ENCODE peak calls at places on chromosome 9, in ten cellular contexts. One of them, this sample, is unnamed.

GRCh38 chr9:9117866-9118265 is 1318.3 kb upstream of the DMAC1 start:
- DNase-seq in upper lobe of left lung: no peak
- DNase-seq in ovary: no peak
- DNase-seq in suprapubic skin: no peak
- DNase-seq in sigmoid colon: no peak
- DNase-seq in tibial nerve: no peak
- DNase-seq in esophagus muscularis mucosa: no peak
- DNase-seq in A549: no peak
- DNase-seq in stomach: no peak
- DNase-seq in K562: no peak
- DNase-seq in this sample: no peak

GRCh38 chr9:21465859-21466518 is 16.1 kb downstream of the IFNE start:
- DNase-seq in sigmoid colon: no peak
- DNase-seq in upper lobe of left lung: no peak
- DNase-seq in tibial nerve: no peak
- DNase-seq in K562: no peak
- DNase-seq in stomach: no peak
- DNase-seq in esophagus muscularis mucosa: no peak
- DNase-seq in suprapubic skin: no peak
- DNase-seq in A549: peak
- DNase-seq in ovary: no peak
- DNase-seq in this sample: no peak

GRCh38 chr9:106528158-106528557 is 334.8 kb upstream of the ZNF462 start:
- DNase-seq in stomach: no peak
- DNase-seq in upper lobe of left lung: no peak
- DNase-seq in esophagus muscularis mucosa: no peak
- DNase-seq in suprapubic skin: no peak
- DNase-seq in tibial nerve: no peak
- DNase-seq in ovary: no peak
- DNase-seq in sigmoid colon: no peak
- DNase-seq in K562: no peak
- DNase-seq in A549: no peak
- DNase-seq in this sample: no peak

GRCh38 chr9:14346301-14346721 is 32.4 kb upstream of the NFIB start:
- DNase-seq in stomach: no peak
- DNase-seq in tibial nerve: no peak
- DNase-seq in suprapubic skin: no peak
- DNase-seq in sigmoid colon: no peak
- DNase-seq in esophagus muscularis mucosa: no peak
- DNase-seq in K562: no peak
- DNase-seq in upper lobe of left lung: peak
- DNase-seq in A549: no peak
- DNase-seq in ovary: no peak
- DNase-seq in this sample: no peak

GRCh38 chr9:32456564-32456963 is 69.4 kb downstream of the RIGI start:
- DNase-seq in K562: no peak
- DNase-seq in esophagus muscularis mucosa: no peak
- DNase-seq in stomach: no peak
- DNase-seq in tibial nerve: no peak
- DNase-seq in sigmoid colon: no peak
- DNase-seq in ovary: no peak
- DNase-seq in upper lobe of left lung: no peak
- DNase-seq in A549: no peak
- DNase-seq in suprapubic skin: no peak
- DNase-seq in this sample: no peak

GRCh38 chr9:92385953-92386352 is 18.4 kb downstream of the OGN start:
- DNase-seq in stomach: no peak
- DNase-seq in esophagus muscularis mucosa: no peak
- DNase-seq in upper lobe of left lung: no peak
- DNase-seq in sigmoid colon: no peak
- DNase-seq in suprapubic skin: no peak
- DNase-seq in tibial nerve: no peak
- DNase-seq in ovary: no peak
- DNase-seq in A549: no peak
- DNase-seq in K562: no peak
- DNase-seq in this sample: no peak

GRCh38 chr9:115733736-115734135 is 419.9 kb upstream of the PAPPA start:
- DNase-seq in sigmoid colon: no peak
- DNase-seq in ovary: no peak
- DNase-seq in tibial nerve: no peak
- DNase-seq in upper lobe of left lung: no peak
- DNase-seq in K562: no peak
- DNase-seq in stomach: no peak
- DNase-seq in esophagus muscularis mucosa: no peak
- DNase-seq in A549: no peak
- DNase-seq in suprapubic skin: no peak
- DNase-seq in this sample: no peak

GRCh38 chr9:116697341-116697740 is 10.2 kb downstream of the TRIM32 start:
- DNase-seq in tibial nerve: no peak
- DNase-seq in upper lobe of left lung: no peak
- DNase-seq in A549: no peak
- DNase-seq in esophagus muscularis mucosa: no peak
- DNase-seq in sigmoid colon: no peak
- DNase-seq in stomach: no peak
- DNase-seq in ovary: no peak
- DNase-seq in K562: no peak
- DNase-seq in suprapubic skin: no peak
- DNase-seq in this sample: no peak

GRCh38 chr9:33791117-33791516 is 4.2 kb upstream of the PRSS3 start:
- DNase-seq in ovary: no peak
- DNase-seq in sigmoid colon: no peak
- DNase-seq in tibial nerve: no peak
- DNase-seq in upper lobe of left lung: no peak
- DNase-seq in suprapubic skin: no peak
- DNase-seq in A549: no peak
- DNase-seq in esophagus muscularis mucosa: no peak
- DNase-seq in K562: peak
- DNase-seq in stomach: no peak
- DNase-seq in this sample: peak

DNA sequence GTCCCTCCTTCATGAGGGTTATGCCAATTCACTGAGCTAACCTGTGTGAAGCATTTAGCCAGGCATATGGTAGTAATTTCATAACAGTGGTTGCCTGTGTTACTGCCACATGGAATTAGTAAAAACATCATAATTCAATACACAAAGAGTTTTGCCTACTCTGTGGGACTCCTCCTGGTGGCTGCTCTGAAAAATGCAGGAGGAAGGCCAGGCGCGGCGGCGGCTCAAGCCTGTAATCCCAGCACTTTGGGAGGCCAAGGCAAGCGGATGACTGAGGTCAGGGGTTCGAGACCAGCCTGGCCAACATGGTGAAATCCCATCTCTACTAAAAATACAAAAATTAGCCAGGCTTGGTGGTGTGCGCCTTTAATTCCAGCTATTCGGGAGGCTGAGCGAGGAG is 547.3 kb downstream of the CDK5RAP2 start:
- DNase-seq in tibial nerve: no peak
- DNase-seq in upper lobe of left lung: peak
- DNase-seq in stomach: no peak
- DNase-seq in A549: no peak
- DNase-seq in sigmoid colon: no peak
- DNase-seq in esophagus muscularis mucosa: no peak
- DNase-seq in suprapubic skin: no peak
- DNase-seq in K562: peak
- DNase-seq in ovary: no peak
- DNase-seq in this sample: no peak
- TF ChIP-seq EP300 in tibial nerve: no peak
- TF ChIP-seq EP300 in upper lobe of left lung: no peak
- TF ChIP-seq EP300 in stomach: no peak
- TF ChIP-seq EP300 in A549: no peak
- TF ChIP-seq EP300 in sigmoid colon: no peak
- TF ChIP-seq EP300 in esophagus muscularis mucosa: no peak
- TF ChIP-seq EP300 in suprapubic skin: no peak
- TF ChIP-seq EP300 in K562: no peak
- TF ChIP-seq EP300 in ovary: no peak
- TF ChIP-seq EP300 in this sample: no peak

GRCh38 chr9:91199739-91200497 is 161.8 kb downstream of the AUH start:
- DNase-seq in K562: peak
- DNase-seq in A549: no peak
- DNase-seq in sigmoid colon: no peak
- DNase-seq in ovary: no peak
- DNase-seq in esophagus muscularis mucosa: no peak
- DNase-seq in tibial nerve: no peak
- DNase-seq in suprapubic skin: no peak
- DNase-seq in stomach: no peak
- DNase-seq in upper lobe of left lung: no peak
- DNase-seq in this sample: no peak

GRCh38 chr9:91198405-91198804 is 163.3 kb downstream of the AUH start:
- DNase-seq in esophagus muscularis mucosa: no peak
- DNase-seq in K562: no peak
- DNase-seq in stomach: no peak
- DNase-seq in ovary: no peak
- DNase-seq in upper lobe of left lung: no peak
- DNase-seq in sigmoid colon: no peak
- DNase-seq in suprapubic skin: no peak
- DNase-seq in tibial nerve: no peak
- DNase-seq in A549: no peak
- DNase-seq in this sample: no peak

GRCh38 chr9:91202757-91203283 is 158.9 kb downstream of the AUH start:
- DNase-seq in esophagus muscularis mucosa: no peak
- DNase-seq in ovary: no peak
- DNase-seq in upper lobe of left lung: no peak
- DNase-seq in A549: no peak
- DNase-seq in suprapubic skin: no peak
- DNase-seq in sigmoid colon: no peak
- DNase-seq in stomach: no peak
- DNase-seq in K562: peak
- DNase-seq in tibial nerve: no peak
- DNase-seq in this sample: no peak

GRCh38 chr9:91197232-91198181 is 164.2 kb downstream of the AUH start:
- DNase-seq in suprapubic skin: peak
- DNase-seq in K562: peak
- DNase-seq in A549: peak
- DNase-seq in sigmoid colon: peak
- DNase-seq in ovary: peak
- DNase-seq in esophagus muscularis mucosa: peak
- DNase-seq in stomach: peak
- DNase-seq in tibial nerve: peak
- DNase-seq in upper lobe of left lung: no peak
- DNase-seq in this sample: peak

GRCh38 chr9:91200692-91201336 is 160.9 kb downstream of the AUH start:
- DNase-seq in tibial nerve: no peak
- DNase-seq in K562: no peak
- DNase-seq in sigmoid colon: no peak
- DNase-seq in esophagus muscularis mucosa: no peak
- DNase-seq in upper lobe of left lung: no peak
- DNase-seq in A549: no peak
- DNase-seq in ovary: no peak
- DNase-seq in stomach: no peak
- DNase-seq in suprapubic skin: no peak
- DNase-seq in this sample: no peak
- TF ChIP-seq EP300 in tibial nerve: no peak
- TF ChIP-seq EP300 in K562: no peak
- TF ChIP-seq EP300 in sigmoid colon: no peak
- TF ChIP-seq EP300 in esophagus muscularis mucosa: no peak
- TF ChIP-seq EP300 in upper lobe of left lung: no peak
- TF ChIP-seq EP300 in A549: no peak
- TF ChIP-seq EP300 in ovary: no peak
- TF ChIP-seq EP300 in stomach: no peak
- TF ChIP-seq EP300 in suprapubic skin: no peak
- TF ChIP-seq EP300 in this sample: no peak

GRCh38 chr9:110278080-110278707 is 21.9 kb upstream of the TXN start:
- DNase-seq in A549: no peak
- DNase-seq in esophagus muscularis mucosa: no peak
- DNase-seq in upper lobe of left lung: no peak
- DNase-seq in ovary: no peak
- DNase-seq in tibial nerve: no peak
- DNase-seq in suprapubic skin: no peak
- DNase-seq in sigmoid colon: no peak
- DNase-seq in stomach: no peak
- DNase-seq in K562: no peak
- DNase-seq in this sample: no peak
- TF ChIP-seq EP300 in A549: no peak
- TF ChIP-seq EP300 in esophagus muscularis mucosa: no peak
- TF ChIP-seq EP300 in upper lobe of left lung: no peak
- TF ChIP-seq EP300 in ovary: no peak
- TF ChIP-seq EP300 in tibial nerve: no peak
- TF ChIP-seq EP300 in suprapubic skin: no peak
- TF ChIP-seq EP300 in sigmoid colon: no peak
- TF ChIP-seq EP300 in stomach: no peak
- TF ChIP-seq EP300 in K562: no peak
- TF ChIP-seq EP300 in this sample: no peak

DNA sequence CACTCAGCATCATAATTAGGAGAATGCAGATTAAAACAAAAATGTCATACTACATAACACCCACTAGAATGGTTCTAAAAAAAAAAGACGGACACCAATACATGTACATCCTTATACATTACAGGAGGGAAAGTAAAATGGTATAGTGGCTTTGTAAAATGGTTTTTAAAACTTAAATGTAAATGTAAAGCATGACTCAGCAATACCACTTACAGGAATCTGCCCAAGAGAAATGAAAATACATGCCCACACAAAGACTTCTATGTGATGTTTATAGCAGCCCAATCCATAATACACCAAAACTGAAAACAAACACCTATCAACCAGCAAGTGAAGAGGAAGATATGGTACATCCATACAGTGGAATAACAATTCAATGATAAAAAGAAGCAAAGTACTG is 939.1 kb upstream of the ACO1 start:
- DNase-seq in K562: no peak
- DNase-seq in esophagus muscularis mucosa: no peak
- DNase-seq in suprapubic skin: no peak
- DNase-seq in stomach: no peak
- DNase-seq in tibial nerve: no peak
- DNase-seq in ovary: no peak
- DNase-seq in upper lobe of left lung: no peak
- DNase-seq in A549: no peak
- DNase-seq in sigmoid colon: no peak
- DNase-seq in this sample: no peak
- TF ChIP-seq EP300 in K562: no peak
- TF ChIP-seq EP300 in esophagus muscularis mucosa: no peak
- TF ChIP-seq EP300 in suprapubic skin: no peak
- TF ChIP-seq EP300 in stomach: no peak
- TF ChIP-seq EP300 in tibial nerve: no peak
- TF ChIP-seq EP300 in ovary: no peak
- TF ChIP-seq EP300 in upper lobe of left lung: no peak
- TF ChIP-seq EP300 in A549: no peak
- TF ChIP-seq EP300 in sigmoid colon: no peak
- TF ChIP-seq EP300 in this sample: no peak

GRCh38 chr9:89811896-89812450 is 207.2 kb downstream of the GADD45G start:
- DNase-seq in upper lobe of left lung: peak
- DNase-seq in A549: no peak
- DNase-seq in sigmoid colon: no peak
- DNase-seq in stomach: no peak
- DNase-seq in suprapubic skin: no peak
- DNase-seq in esophagus muscularis mucosa: no peak
- DNase-seq in tibial nerve: no peak
- DNase-seq in ovary: no peak
- DNase-seq in K562: no peak
- DNase-seq in this sample: no peak
- TF ChIP-seq EP300 in upper lobe of left lung: no peak
- TF ChIP-seq EP300 in A549: no peak
- TF ChIP-seq EP300 in sigmoid colon: no peak
- TF ChIP-seq EP300 in stomach: no peak
- TF ChIP-seq EP300 in suprapubic skin: no peak
- TF ChIP-seq EP300 in esophagus muscularis mucosa: no peak
- TF ChIP-seq EP300 in tibial nerve: no peak
- TF ChIP-seq EP300 in ovary: no peak
- TF ChIP-seq EP300 in K562: no peak
- TF ChIP-seq EP300 in this sample: no peak

GRCh38 chr9:125568616-125569015 is 138.4 kb downstream of the MAPKAP1 start:
- DNase-seq in suprapubic skin: no peak
- DNase-seq in stomach: no peak
- DNase-seq in upper lobe of left lung: no peak
- DNase-seq in ovary: no peak
- DNase-seq in sigmoid colon: no peak
- DNase-seq in K562: no peak
- DNase-seq in A549: no peak
- DNase-seq in tibial nerve: no peak
- DNase-seq in esophagus muscularis mucosa: no peak
- DNase-seq in this sample: no peak
- TF ChIP-seq EP300 in suprapubic skin: no peak
- TF ChIP-seq EP300 in stomach: no peak
- TF ChIP-seq EP300 in upper lobe of left lung: no peak
- TF ChIP-seq EP300 in ovary: no peak
- TF ChIP-seq EP300 in sigmoid colon: no peak
- TF ChIP-seq EP300 in K562: no peak
- TF ChIP-seq EP300 in A549: no peak
- TF ChIP-seq EP300 in tibial nerve: no peak
- TF ChIP-seq EP300 in esophagus muscularis mucosa: no peak
- TF ChIP-seq EP300 in this sample: no peak

This sample was measured in transverse colon.